ENCODE peak calls at places on chromosomes 11 and 22, in five cellular contexts. One of them, this sample, is unnamed.

GRCh38 chr22:39808087-39808486 is 85.5 kb downstream of the ENTHD1 start:
- DNase-seq in PC-3: peak; percentile 41
- DNase-seq in H9: peak; percentile 64
- DNase-seq in transverse colon: peak; percentile 53
- DNase-seq in lower lobe of right lung: no peak
- DNase-seq in this sample: no peak

GRCh38 chr11:87322570-87322969 is 284.8 kb downstream of the TMEM135 start:
- DNase-seq in transverse colon: no peak
- DNase-seq in lower lobe of right lung: no peak
- DNase-seq in PC-3: no peak
- DNase-seq in H9: no peak
- DNase-seq in this sample: no peak

GRCh38 chr11:75867778-75868374 is 52.9 kb downstream of the UVRAG start:
- DNase-seq in H9: no peak
- DNase-seq in transverse colon: no peak
- DNase-seq in PC-3: peak; percentile 85
- DNase-seq in lower lobe of right lung: no peak
- DNase-seq in this sample: peak; percentile 63

GRCh38 chr11:47393163-47394049 is 15.0 kb upstream of the SLC39A13 start:
- DNase-seq in PC-3: no peak
- DNase-seq in lower lobe of right lung: peak; percentile 74
- DNase-seq in H9: peak; percentile 25
- DNase-seq in transverse colon: no peak
- DNase-seq in this sample: no peak

GRCh38 chr11:113730887-113731726 is 25.0 kb upstream of the TMPRSS5 start:
- DNase-seq in transverse colon: peak; percentile 37
- DNase-seq in PC-3: peak; percentile 83
- DNase-seq in lower lobe of right lung: no peak
- DNase-seq in H9: peak; percentile 45
- DNase-seq in this sample: peak; percentile 25

GRCh38 chr11:43576834-43577521 is 103.6 kb upstream of the HSD17B12 start:
- DNase-seq in H9: peak; percentile 86
- DNase-seq in transverse colon: no peak
- DNase-seq in lower lobe of right lung: no peak
- DNase-seq in PC-3: peak; percentile 48
- DNase-seq in this sample: no peak

GRCh38 chr11:133945087-133945974 is 11.4 kb downstream of the IGSF9B start:
- DNase-seq in H9: no peak
- DNase-seq in PC-3: peak; percentile 28
- DNase-seq in transverse colon: no peak
- DNase-seq in lower lobe of right lung: no peak
- DNase-seq in this sample: no peak

GRCh38 chr22:27329966-27330645 is 471.4 kb downstream of the MN1 start:
- DNase-seq in transverse colon: no peak
- DNase-seq in PC-3: no peak
- DNase-seq in lower lobe of right lung: no peak
- DNase-seq in H9: peak; percentile 12
- DNase-seq in this sample: no peak

GRCh38 chr11:1126935-1127663 is 30.7 kb upstream of the MUC5AC start:
- DNase-seq in lower lobe of right lung: no peak
- DNase-seq in transverse colon: no peak
- DNase-seq in PC-3: no peak
- DNase-seq in H9: peak; percentile 22
- DNase-seq in this sample: peak; percentile 5

GRCh38 chr22:38104084-38104483 is 6.4 kb downstream of the BAIAP2L2 start:
- DNase-seq in PC-3: peak; percentile 31
- DNase-seq in transverse colon: no peak
- DNase-seq in H9: no peak
- DNase-seq in lower lobe of right lung: peak; percentile 10
- DNase-seq in this sample: no peak

GRCh38 chr22:21753374-21754111 is 17.9 kb upstream of the YPEL1 start:
- DNase-seq in PC-3: no peak
- DNase-seq in H9: no peak
- DNase-seq in transverse colon: no peak
- DNase-seq in lower lobe of right lung: no peak
- DNase-seq in this sample: no peak

GRCh38 chr11:15123849-15124248 is 9.1 kb downstream of the INSC start:
- DNase-seq in lower lobe of right lung: no peak
- DNase-seq in PC-3: peak; percentile 52
- DNase-seq in H9: no peak
- DNase-seq in transverse colon: no peak
- DNase-seq in this sample: no peak

GRCh38 chr22:17446704-17447103 is 77.4 kb downstream of the CECR2 start:
- DNase-seq in transverse colon: no peak
- DNase-seq in H9: no peak
- DNase-seq in lower lobe of right lung: no peak
- DNase-seq in PC-3: no peak
- DNase-seq in this sample: peak; percentile 14

GRCh38 chr11:100472727-100473389 is 214.2 kb upstream of the ARHGAP42 start:
- DNase-seq in transverse colon: no peak
- DNase-seq in PC-3: no peak
- DNase-seq in lower lobe of right lung: no peak
- DNase-seq in H9: no peak
- DNase-seq in this sample: no peak

GRCh38 chr11:76740772-76741171 is 42.4 kb upstream of the TSKU start:
- DNase-seq in PC-3: no peak
- DNase-seq in lower lobe of right lung: no peak
- DNase-seq in H9: no peak
- DNase-seq in transverse colon: no peak
- DNase-seq in this sample: no peak

GRCh38 chr22:21917206-21917958 is 35.3 kb downstream of the PPM1F start:
- DNase-seq in lower lobe of right lung: peak; percentile 24
- DNase-seq in PC-3: no peak
- DNase-seq in transverse colon: no peak
- DNase-seq in H9: no peak
- DNase-seq in this sample: no peak

GRCh38 chr11:36312593-36312990 is 16.5 kb downstream of the PRR5L start:
- DNase-seq in lower lobe of right lung: no peak
- DNase-seq in transverse colon: no peak
- DNase-seq in PC-3: peak; percentile 90
- DNase-seq in H9: no peak
- DNase-seq in this sample: no peak

GRCh38 chr11:78310500-78310909 is 107.1 kb downstream of the GAB2 start:
- DNase-seq in lower lobe of right lung: no peak
- DNase-seq in transverse colon: peak; percentile 64
- DNase-seq in H9: no peak
- DNase-seq in PC-3: no peak
- DNase-seq in this sample: no peak

GRCh38 chr11:57073121-57073520 is 84.4 kb downstream of the OR5AK2 start:
- DNase-seq in lower lobe of right lung: no peak
- DNase-seq in H9: no peak
- DNase-seq in PC-3: no peak
- DNase-seq in transverse colon: no peak
- DNase-seq in this sample: no peak

GRCh38 chr11:109696191-109696897 is 274.4 kb downstream of the C11orf87 start:
- DNase-seq in H9: no peak
- DNase-seq in transverse colon: no peak
- DNase-seq in PC-3: peak; percentile 56
- DNase-seq in lower lobe of right lung: no peak
- DNase-seq in this sample: no peak

GRCh38 chr11:123628936-123629683 is 25.3 kb downstream of the SCN3B start:
- DNase-seq in PC-3: peak; percentile 39
- DNase-seq in transverse colon: peak; percentile 13
- DNase-seq in H9: no peak
- DNase-seq in lower lobe of right lung: no peak
- DNase-seq in this sample: no peak

GRCh38 chr11:134261626-134262488 is 8.5 kb downstream of the ACAD8 start:
- DNase-seq in transverse colon: no peak
- DNase-seq in lower lobe of right lung: no peak
- DNase-seq in PC-3: peak; percentile 65
- DNase-seq in H9: peak; percentile 69
- DNase-seq in this sample: no peak

GRCh38 chr11:130677486-130678153 is 229.2 kb downstream of the ADAMTS15 start:
- DNase-seq in lower lobe of right lung: no peak
- DNase-seq in transverse colon: no peak
- DNase-seq in H9: peak; percentile 71
- DNase-seq in PC-3: peak; percentile 57
- DNase-seq in this sample: no peak

GRCh38 chr11:44680982-44681597 is 45.7 kb upstream of the TSPAN18 start:
- DNase-seq in transverse colon: no peak
- DNase-seq in H9: peak; percentile 59
- DNase-seq in lower lobe of right lung: no peak
- DNase-seq in PC-3: peak; percentile 26
- DNase-seq in this sample: no peak

DNA sequence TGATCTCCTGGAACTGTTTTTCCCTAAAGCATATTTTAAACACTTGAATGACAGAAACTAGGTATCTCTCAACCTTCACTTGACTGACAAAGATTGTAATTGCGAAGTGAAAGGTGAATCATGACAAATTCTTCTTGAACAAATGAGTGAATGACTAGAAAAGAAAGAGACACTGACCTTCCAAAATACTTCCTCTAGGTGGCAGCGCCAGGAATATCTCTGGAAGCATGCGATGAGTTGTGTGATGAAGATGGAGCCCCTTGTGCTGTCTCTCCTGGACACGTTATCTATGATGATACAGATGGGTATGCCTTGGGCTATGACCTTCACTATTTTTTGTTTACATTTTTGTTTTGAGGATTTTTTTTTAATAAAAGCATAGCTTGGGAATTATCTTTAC is 7.0 kb upstream of the CASP12 start:
- DNase-seq in lower lobe of right lung: no peak
- DNase-seq in H9: no peak
- DNase-seq in transverse colon: no peak
- DNase-seq in PC-3: peak; percentile 26
- DNase-seq in this sample: no peak
- H3K4me1 ChIP-seq in lower lobe of right lung: no peaks in the 10 kb centered on the region
- H3K4me1 ChIP-seq in H9: no peaks in the 10 kb centered on the region
- H3K4me1 ChIP-seq in transverse colon: no peaks in the 10 kb centered on the region
- H3K4me1 ChIP-seq in PC-3: no peaks in the 10 kb centered on the region
- H3K4me1 ChIP-seq in this sample: no peaks in the 10 kb centered on the region

GRCh38 chr22:29689201-29689871 is 30.5 kb upstream of the CABP7 start:
- DNase-seq in lower lobe of right lung: no peak
- DNase-seq in H9: no peak
- DNase-seq in PC-3: no peak
- DNase-seq in transverse colon: no peak
- DNase-seq in this sample: peak; percentile 58

GRCh38 chr22:29691636-29692326 is 28.0 kb upstream of the CABP7 start:
- DNase-seq in lower lobe of right lung: no peak
- DNase-seq in transverse colon: no peak
- DNase-seq in PC-3: no peak
- DNase-seq in H9: peak; percentile 81
- DNase-seq in this sample: no peak

GRCh38 chr22:29690481-29690880 is 29.3 kb upstream of the CABP7 start:
- DNase-seq in lower lobe of right lung: no peak
- DNase-seq in PC-3: no peak
- DNase-seq in H9: no peak
- DNase-seq in transverse colon: no peak
- DNase-seq in this sample: no peak

GRCh38 chr22:29692327-29692640 is 27.5 kb upstream of the CABP7 start:
- DNase-seq in lower lobe of right lung: no peak
- DNase-seq in H9: no peak
- DNase-seq in PC-3: no peak
- DNase-seq in transverse colon: no peak
- DNase-seq in this sample: no peak

DNA sequence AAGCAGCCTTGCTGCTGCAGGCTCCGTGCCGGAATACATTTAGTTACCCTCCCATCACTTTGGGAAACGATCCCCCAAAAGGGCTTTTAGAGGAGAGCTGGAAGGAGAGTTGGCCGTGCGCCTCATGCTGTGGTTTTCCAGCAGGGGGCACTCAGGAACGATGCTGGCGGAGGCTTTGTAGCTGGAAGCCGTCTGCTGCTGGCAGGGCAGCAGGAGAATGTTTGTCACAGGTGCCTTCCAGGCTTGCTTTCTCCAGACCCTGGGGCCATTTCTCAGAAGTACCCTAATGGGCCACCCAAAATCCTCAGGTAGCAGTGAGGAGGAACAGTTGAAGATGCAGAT is 30.0 kb upstream of the CABP7 start:
- DNase-seq in PC-3: peak; percentile 35
- DNase-seq in lower lobe of right lung: peak; percentile 67
- DNase-seq in H9: peak; percentile 85
- DNase-seq in transverse colon: peak; percentile 58
- DNase-seq in this sample: peak; percentile 47
- H3K4me1 ChIP-seq in PC-3: no peaks in the 10 kb centered on the region
- H3K4me1 ChIP-seq in lower lobe of right lung: no peaks in the 10 kb centered on the region
- H3K4me1 ChIP-seq in H9: peaks cover 3% of the 10 kb centered on the region
- H3K4me1 ChIP-seq in transverse colon: no peaks in the 10 kb centered on the region
- H3K4me1 ChIP-seq in this sample: peaks cover 9% of the 10 kb centered on the region

DNA sequence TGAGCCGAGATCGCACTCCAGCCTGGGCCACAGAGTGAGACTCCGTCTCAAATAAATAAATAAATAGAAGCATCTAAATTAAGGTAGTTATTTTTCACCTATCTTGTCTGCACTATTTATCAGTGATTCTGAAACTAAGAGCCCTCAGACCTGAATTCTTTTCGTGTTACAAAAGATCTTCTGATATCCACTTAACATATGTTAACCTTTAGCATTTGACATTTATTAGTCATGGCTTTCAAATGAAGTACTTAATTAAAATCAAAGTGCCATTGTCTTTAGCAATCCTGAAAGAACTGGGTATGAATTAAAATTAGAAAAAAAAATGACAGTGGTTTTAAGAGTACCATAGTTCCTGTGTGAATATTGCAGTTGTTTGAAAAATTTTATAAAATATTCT is 99.1 kb upstream of the TIMP3 start:
- DNase-seq in PC-3: no peak
- DNase-seq in transverse colon: no peak
- DNase-seq in H9: no peak
- DNase-seq in lower lobe of right lung: no peak
- DNase-seq in this sample: no peak
- H3K4me1 ChIP-seq in PC-3: no peaks in the 10 kb centered on the region
- H3K4me1 ChIP-seq in transverse colon: no peaks in the 10 kb centered on the region
- H3K4me1 ChIP-seq in H9: no peaks in the 10 kb centered on the region
- H3K4me1 ChIP-seq in lower lobe of right lung: peaks cover 13% of the 10 kb centered on the region
- H3K4me1 ChIP-seq in this sample: no peaks in the 10 kb centered on the region

GRCh38 chr11:64102005-64102738 is 63.7 kb downstream of the MACROD1 start:
- DNase-seq in lower lobe of right lung: no peak
- DNase-seq in PC-3: no peak
- DNase-seq in transverse colon: no peak
- DNase-seq in H9: no peak
- DNase-seq in this sample: no peak
- H3K4me1 ChIP-seq in lower lobe of right lung: no peaks in the 10 kb centered on the region
- H3K4me1 ChIP-seq in PC-3: no peaks in the 10 kb centered on the region
- H3K4me1 ChIP-seq in transverse colon: no peaks in the 10 kb centered on the region
- H3K4me1 ChIP-seq in H9: no peaks in the 10 kb centered on the region
- H3K4me1 ChIP-seq in this sample: no peaks in the 10 kb centered on the region

GRCh38 chr22:29700206-29700948 is 19.4 kb upstream of the CABP7 start:
- DNase-seq in PC-3: no peak
- DNase-seq in lower lobe of right lung: no peak
- DNase-seq in transverse colon: no peak
- DNase-seq in H9: no peak
- DNase-seq in this sample: no peak
- H3K4me1 ChIP-seq in PC-3: peaks cover 50% of the 10 kb centered on the region
- H3K4me1 ChIP-seq in lower lobe of right lung: peaks cover 31% of the 10 kb centered on the region
- H3K4me1 ChIP-seq in transverse colon: peaks cover 40% of the 10 kb centered on the region
- H3K4me1 ChIP-seq in H9: peaks cover 6% of the 10 kb centered on the region
- H3K4me1 ChIP-seq in this sample: no peaks in the 10 kb centered on the region

This sample was measured in HAP-1.